ENCODE peak calls at places on chromosomes 4 and X, in seven cellular contexts. U, O, X, B, P, W and T are unnamed samples.
A peak's percentile ranks its signal among the peaks of the same experiment; 100 is the strongest.

GRCh38 chr4:56606385-56606784 is 74.7 kb downstream of the HOPX start:
- DNase-seq in W (no peak), X (no peak), O (no peak), U (no peak), B (no peak), P (no peak), T (no peak)

GRCh38 chr4:11949355-11949754 is 520.7 kb upstream of the HS3ST1 start:
- DNase-seq in U (no peak), O (no peak), P (no peak), B (no peak), X (no peak), W (no peak), T (no peak)

GRCh38 chr4:88144866-88145300 is 13.6 kb downstream of the ABCG2 start:
- DNase-seq in W (no peak), B (no peak), U (no peak), X (no peak), P (no peak), O (no peak), T (no peak)

GRCh38 chrX:152912121-152912520 is 14.3 kb downstream of the ZNF185 start:
- DNase-seq in O (no peak), U (no peak), W (no peak), B (no peak), P (no peak), X (no peak), T (no peak)

GRCh38 chr4:147518846-147519767 is 38.2 kb downstream of the EDNRA start:
- DNase-seq in P (peak; percentile 59), U (peak; percentile 36), O (peak; percentile 41), X (peak; percentile 54), W (peak; percentile 43), B (peak; percentile 33), T (peak; percentile 57)

GRCh38 chr4:97987019-97987648 is 156.1 kb downstream of the STPG2 start:
- DNase-seq in W (peak; percentile 20), X (no peak), U (no peak), P (no peak), O (no peak), B (no peak), T (no peak)

GRCh38 chr4:749771-750666 is 44.4 kb downstream of the PCGF3 start:
- DNase-seq in O (no peak), P (peak; percentile 17), B (no peak), U (no peak), W (no peak), X (no peak), T (no peak)

GRCh38 chr4:157220026-157220881 is at the start of gene GRIA2:
- DNase-seq in B (no peak), P (no peak), X (no peak), W (peak; percentile 83), O (peak; percentile 8), U (peak; percentile 37), T (peak; percentile 24)

GRCh38 chrX:154525606-154526490 is 9.8 kb upstream of the FAM3A start:
- DNase-seq in O (no peak), P (no peak), B (no peak), X (no peak), U (no peak), W (no peak), T (no peak)

GRCh38 chrX:40132751-40133150 is 35.0 kb upstream of the BCOR start:
- DNase-seq in U (no peak), X (no peak), B (no peak), P (peak; percentile 73), O (no peak), W (no peak), T (no peak)

GRCh38 chr4:75733369-75733768 is 9.0 kb downstream of the USO1 start:
- DNase-seq in P (peak; percentile 49), W (no peak), B (no peak), U (no peak), X (no peak), O (no peak), T (no peak)

GRCh38 chr4:134024251-134024650 is 177.3 kb downstream of the PABPC4L start:
- DNase-seq in B (no peak), P (peak; percentile 31), O (no peak), X (no peak), U (no peak), W (peak; percentile 15), T (no peak)

GRCh38 chr4:136742330-136742729 is 790.0 kb downstream of the PCDH18 start:
- DNase-seq in P (peak; percentile 2), O (no peak), U (no peak), X (no peak), B (no peak), W (no peak), T (no peak)

GRCh38 chr4:75745192-75745591 is 20.8 kb downstream of the USO1 start:
- DNase-seq in U (no peak), W (no peak), O (no peak), P (peak; percentile 68), B (no peak), X (no peak), T (no peak)

GRCh38 chrX:63581390-63581789 is 203.6 kb downstream of the ARHGEF9 start:
- DNase-seq in P (no peak), W (no peak), O (no peak), X (no peak), B (no peak), U (no peak), T (no peak)

GRCh38 chr4:141957416-141957815 is 321.0 kb downstream of the IL15 start:
- DNase-seq in O (no peak), W (no peak), U (no peak), X (no peak), B (no peak), P (no peak), T (no peak)

GRCh38 chr4:158936238-158936637 is 166.6 kb upstream of the RAPGEF2 start:
- DNase-seq in W (no peak), X (no peak), P (no peak), B (no peak), U (no peak), O (no peak), T (no peak)

GRCh38 chrX:19566359-19567141 is 51.2 kb upstream of the MAP3K15 start:
- DNase-seq in P (peak; percentile 39), O (peak; percentile 42), U (peak; percentile 44), X (no peak), B (no peak), W (no peak), T (peak; percentile 57)

GRCh38 chrX:136147966-136148365 is 633 bp downstream of the FHL1 start:
- DNase-seq in O (no peak), P (no peak), W (peak; percentile 43), X (no peak), U (no peak), B (no peak), T (no peak)

GRCh38 chrX:86322913-86323312 is 174.7 kb downstream of the DACH2 start:
- DNase-seq in P (no peak), X (no peak), B (no peak), O (no peak), W (no peak), U (no peak), T (no peak)

GRCh38 chrX:28590394-28590793 is 3.1 kb downstream of the IL1RAPL1 start:
- DNase-seq in O (no peak), P (no peak), B (no peak), U (no peak), W (peak; percentile 15), X (no peak), T (no peak)

GRCh38 chrX:10109695-10110094 is 47.1 kb upstream of the CLCN4 start:
- DNase-seq in W (no peak), U (no peak), O (no peak), X (no peak), B (no peak), P (no peak), T (no peak)

GRCh38 chr4:54225671-54226398 is 3.3 kb upstream of the PDGFRA start:
- DNase-seq in P (no peak), W (no peak), X (no peak), O (no peak), B (no peak), U (no peak), T (no peak)

GRCh38 chr4:72494156-72494555 is 74.9 kb downstream of the ADAMTS3 start:
- DNase-seq in P (no peak), W (no peak), O (no peak), X (no peak), U (no peak), B (no peak), T (no peak)

GRCh38 chr4:79958511-79959264 is 114.3 kb downstream of the ANTXR2 start:
- DNase-seq in W (no peak), P (no peak), B (no peak), U (no peak), O (no peak), X (no peak), T (no peak)

GRCh38 chrX:65744965-65745364 is 77.5 kb downstream of the MSN start:
- DNase-seq in P (peak; percentile 43), W (no peak), U (no peak), X (no peak), O (no peak), B (no peak), T (no peak)

GRCh38 chrX:42540150-42540549 is 237.8 kb downstream of the PPP1R2C start:
- DNase-seq in X (no peak), B (no peak), P (no peak), U (no peak), O (no peak), W (no peak), T (no peak)

GRCh38 chrX:11770320-11770719 is 12.3 kb downstream of the MSL3 start:
- DNase-seq in O (no peak), B (no peak), W (peak; percentile 33), U (peak; percentile 24), X (peak; percentile 52), P (peak; percentile 46), T (peak; percentile 58)

GRCh38 chrX:134676440-134676839 is 18.2 kb upstream of the PLAC1 start:
- DNase-seq in P (peak; percentile 62), B (no peak), X (no peak), U (no peak), O (no peak), W (no peak), T (no peak)

GRCh38 chr4:119087656-119088055 is 48.0 kb upstream of the MYOZ2 start:
- DNase-seq in W (peak; percentile 10), B (no peak), X (no peak), U (no peak), P (no peak), O (no peak), T (no peak)

GRCh38 chr4:150010525-150011126 is 67.6 kb upstream of the DCLK2 start:
- DNase-seq in P (peak; percentile 49), U (no peak), W (peak; percentile 53), X (no peak), O (no peak), B (no peak), T (no peak)

GRCh38 chr4:181832305-181832704 is 410.9 kb upstream of the TENM3 start:
- DNase-seq in X (no peak), W (no peak), O (no peak), P (no peak), B (no peak), U (no peak), T (no peak)

GRCh38 chr4:2072971-2073807 is 14.1 kb downstream of the NAT8L start:
- DNase-seq in O (no peak), W (no peak), X (no peak), P (no peak), B (no peak), U (no peak), T (no peak)

GRCh38 chrX:136259543-136259942 is 8.3 kb upstream of the MAP7D3 start:
- DNase-seq in W (no peak), B (no peak), X (no peak), O (peak; percentile 11), U (no peak), P (peak; percentile 55), T (peak; percentile 25)

GRCh38 chr4:2399631-2400190 is 18.7 kb downstream of the ZFYVE28 start:
- DNase-seq in O (no peak), X (no peak), W (no peak), U (no peak), B (no peak), P (no peak), T (no peak)

GRCh38 chrX:45851434-45851991 is 650.8 kb upstream of the DIPK2B start:
- DNase-seq in O (peak; percentile 67), B (peak; percentile 38), U (peak; percentile 62), W (peak; percentile 96), P (peak; percentile 2), X (peak; percentile 47), T (peak; percentile 65)

GRCh38 chr4:78695910-78696309 is 80.2 kb upstream of the BMP2K start:
- DNase-seq in W (no peak), B (no peak), U (no peak), O (no peak), X (no peak), P (no peak), T (no peak)